ENCODE peak calls at places on chromosomes 7 and 10, in nine cellular contexts. E is lower lobe of right lung; F is mucosa of descending colon; U is aorta; X is CD4-positive, CD25-positive, alpha-beta regulatory T cell; R is prostate gland; H is mammary epithelial cell; D is endodermal cell; Z is tibial artery. K is an unnamed sample.

GRCh38 chr7:44307905-44308740 is 17.3 kb downstream of the CAMK2B start:
- DNase-seq in E (no peak), F (no peak), U (peak; percentile 42), X (no peak), R (peak; percentile 50), H (peak; percentile 83), D (peak; percentile 44), Z (peak; percentile 44), K (peak; percentile 2)

GRCh38 chr10:14478639-14479038 is 147.9 kb upstream of the FRMD4A start:
- DNase-seq in E (no peak), F (peak; percentile 41), U (peak; percentile 75), X (no peak), R (peak; percentile 51), H (peak; percentile 47), D (peak; percentile 83), Z (peak; percentile 69), K (peak; percentile 63)

GRCh38 chr10:114471906-114472873 is 67.9 kb upstream of the AFAP1L2 start:
- DNase-seq in E (no peak), F (peak; percentile 52), U (no peak), X (no peak), R (peak; percentile 66), H (no peak), D (peak; percentile 76), Z (no peak), K (no peak)

GRCh38 chr10:93465806-93466675 is 16.1 kb downstream of the MYOF start:
- DNase-seq in E (peak; percentile 83), F (peak; percentile 81), U (peak; percentile 95), X (no peak), R (peak; percentile 95), H (peak; percentile 98), D (no peak), Z (peak; percentile 98), K (peak; percentile 86)

GRCh38 chr10:102646610-102647432 is 2.5 kb downstream of the TRIM8 start:
- DNase-seq in E (peak; percentile 81), F (peak; percentile 56), U (peak; percentile 76), X (no peak), R (peak; percentile 54), H (no peak), D (peak; percentile 46), Z (peak; percentile 85), K (peak; percentile 62)

GRCh38 chr10:43193496-43194080 is 55.3 kb downstream of the CSGALNACT2 start:
- DNase-seq in E (peak; percentile 30), F (no peak), U (peak; percentile 33), X (no peak), R (no peak), H (no peak), D (no peak), Z (no peak), K (no peak)

GRCh38 chr10:104331208-104331838 is 6.9 kb downstream of the ITPRIP start:
- DNase-seq in E (no peak), F (no peak), U (no peak), X (no peak), R (no peak), H (peak; percentile 67), D (peak; percentile 82), Z (peak; percentile 67), K (peak; percentile 75)

GRCh38 chr7:88354999-88355398 is 48.3 kb upstream of the STEAP4 start:
- DNase-seq in E (no peak), F (no peak), U (no peak), X (no peak), R (no peak), H (no peak), D (no peak), Z (no peak), K (no peak)

GRCh38 chr7:129634361-129635034 is 23.0 kb downstream of the NRF1 start:
- DNase-seq in E (no peak), F (no peak), U (no peak), X (no peak), R (no peak), H (no peak), D (no peak), Z (no peak), K (no peak)

GRCh38 chr10:49761201-49761788 is 828 bp downstream of the OGDHL start:
- DNase-seq in E (no peak), F (no peak), U (no peak), X (no peak), R (no peak), H (no peak), D (peak; percentile 64), Z (no peak), K (peak; percentile 11)

GRCh38 chr10:130339091-130339490 is 202.9 kb downstream of the GLRX3 start:
- DNase-seq in E (no peak), F (no peak), U (no peak), X (no peak), R (no peak), H (no peak), D (no peak), Z (no peak), K (no peak)

GRCh38 chr10:98673156-98673765 is 226.5 kb upstream of the HPS1 start:
- DNase-seq in E (no peak), F (no peak), U (no peak), X (no peak), R (no peak), H (no peak), D (no peak), Z (no peak), K (no peak)

GRCh38 chr10:89916481-89916880 is 215.1 kb downstream of the KIF20B start:
- DNase-seq in E (no peak), F (no peak), U (no peak), X (no peak), R (no peak), H (peak; percentile 64), D (no peak), Z (no peak), K (no peak)

GRCh38 chr7:157843336-157844140 is 506.7 kb downstream of the DNAJB6 start:
- DNase-seq in E (no peak), F (no peak), U (no peak), X (no peak), R (no peak), H (no peak), D (no peak), Z (no peak), K (no peak)

GRCh38 chr7:26813426-26813825 is 51.0 kb downstream of the SKAP2 start:
- DNase-seq in E (no peak), F (peak; percentile 9), U (no peak), X (no peak), R (no peak), H (no peak), D (no peak), Z (no peak), K (no peak)

GRCh38 chr10:10865303-10865702 is 152.4 kb upstream of the CELF2 start:
- DNase-seq in E (no peak), F (no peak), U (no peak), X (no peak), R (no peak), H (peak; percentile 4), D (no peak), Z (no peak), K (no peak)

GRCh38 chr10:3136763-3137611 is 35.6 kb downstream of the PITRM1 start:
- DNase-seq in E (no peak), F (peak; percentile 38), U (peak; percentile 81), X (no peak), R (no peak), H (peak; percentile 62), D (no peak), Z (peak; percentile 83), K (peak; percentile 82)

GRCh38 chr10:117631276-117632151 is 89.0 kb downstream of the EMX2 start:
- DNase-seq in E (no peak), F (no peak), U (no peak), X (no peak), R (no peak), H (no peak), D (no peak), Z (no peak), K (peak; percentile 90)

GRCh38 chr10:124045794-124046355 is 47.5 kb downstream of the CHST15 start:
- DNase-seq in E (no peak), F (no peak), U (peak; percentile 24), X (no peak), R (no peak), H (no peak), D (no peak), Z (no peak), K (no peak)

DNA sequence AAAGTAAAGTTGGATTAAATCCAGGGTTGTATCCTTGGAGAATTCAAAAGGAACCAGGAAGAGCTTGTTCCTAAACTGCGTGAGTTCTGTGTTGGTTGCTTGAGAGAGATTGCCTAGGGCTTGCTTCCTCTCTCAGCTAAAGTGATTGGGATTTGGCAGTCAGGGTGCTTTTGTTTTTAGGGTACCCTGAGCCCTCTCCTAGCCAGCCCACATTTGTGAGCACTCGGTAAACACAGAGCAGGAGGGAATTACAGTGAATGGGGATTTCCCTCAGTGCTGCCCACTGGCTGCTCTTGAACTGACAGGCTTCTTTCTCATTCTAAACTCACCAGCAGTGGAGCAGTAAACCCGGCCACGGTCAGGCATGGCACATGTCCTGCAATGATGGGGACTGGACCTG is 146.9 kb downstream of the TPST1 start:
- DNase-seq in E (no peak), F (peak; percentile 19), U (no peak), X (no peak), R (no peak), H (peak; percentile 76), D (peak; percentile 63), Z (no peak), K (no peak)
- H3K4me3 ChIP-seq in E (no peak overlapping the region), F (no peak overlapping the region), U (no peak overlapping the region), X (no peak overlapping the region), R (no peak overlapping the region), H (peak overlapping the region; percentile 38), D (no peak overlapping the region), Z (no peak overlapping the region), K (no peak overlapping the region)

DNA sequence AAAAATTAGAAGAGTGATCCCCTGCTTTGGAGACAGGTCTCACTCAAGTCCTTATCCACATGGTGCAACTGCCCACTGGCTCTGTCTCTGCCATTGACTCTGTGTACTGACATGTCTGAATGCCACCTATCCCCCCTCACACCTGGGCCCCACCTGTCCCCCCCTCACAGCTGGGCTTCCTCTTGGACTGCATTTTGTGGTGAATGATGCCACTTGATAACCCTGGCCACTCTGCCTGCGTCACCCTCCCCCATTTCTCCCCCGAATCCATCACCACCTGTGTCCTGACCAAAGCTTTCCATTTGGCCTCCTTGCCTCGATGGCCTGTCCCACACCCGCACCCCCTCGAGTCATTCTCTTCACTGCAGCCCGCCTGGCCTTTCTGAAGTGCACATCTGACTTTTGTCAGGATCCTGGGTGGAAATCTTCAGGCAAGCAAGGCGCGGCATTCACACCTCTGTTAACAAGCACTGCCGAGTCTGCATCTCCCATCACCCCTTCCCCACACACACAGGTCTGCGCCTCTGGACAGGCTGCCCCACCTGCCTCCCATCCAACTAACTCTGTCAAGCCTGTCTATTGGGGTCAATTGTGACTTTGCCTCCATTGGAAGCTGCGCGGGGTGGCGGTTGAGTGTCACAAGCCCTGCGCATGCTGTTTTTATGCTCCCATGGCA is 175.3 kb upstream of the KLF14 start:
- DNase-seq in E (no peak), F (no peak), U (no peak), X (no peak), R (no peak), H (no peak), D (no peak), Z (no peak), K (no peak)
- H3K4me1 ChIP-seq in E (peaks cover 56% of the 10 kb centered on the region), F (peaks cover 58% of the 10 kb centered on the region), U (no peaks in the 10 kb centered on the region), X (peaks cover 84% of the 10 kb centered on the region), R (no peaks in the 10 kb centered on the region), H (peaks cover 48% of the 10 kb centered on the region), D (peaks cover 14% of the 10 kb centered on the region), Z (no peaks in the 10 kb centered on the region), K (peaks cover 8% of the 10 kb centered on the region)

GRCh38 chr10:70331486-70332268 is 47.9 kb upstream of the NPFFR1 start:
- DNase-seq in E (no peak), F (peak; percentile 68), U (no peak), X (no peak), R (peak; percentile 19), H (peak; percentile 96), D (peak; percentile 75), Z (no peak), K (no peak)
- H3K4me3 ChIP-seq in E (no peak overlapping the region), F (no peak overlapping the region), U (no peak overlapping the region), X (no peak overlapping the region), R (no peak overlapping the region), H (no peak overlapping the region), D (no peak overlapping the region), Z (no peak overlapping the region), K (no peak overlapping the region)

GRCh38 chr10:27041196-27041595 is 59.1 kb downstream of the ANKRD26 start:
- DNase-seq in E (no peak), F (no peak), U (no peak), X (no peak), R (no peak), H (no peak), D (no peak), Z (no peak), K (no peak)
- H3K4me1 ChIP-seq in E (no peaks in the 10 kb centered on the region), F (no peaks in the 10 kb centered on the region), U (no peaks in the 10 kb centered on the region), X (no peaks in the 10 kb centered on the region), R (no peaks in the 10 kb centered on the region), H (no peaks in the 10 kb centered on the region), D (no peaks in the 10 kb centered on the region), Z (no peaks in the 10 kb centered on the region), K (no peaks in the 10 kb centered on the region)